ENCODE peak calls at places on chromosomes 12 and 14, in four cellular contexts. Y is hippocampal formation, S is T-helper 2 cell, N is H4. W is an unnamed sample.

GRCh38 chr14:75286313-75286712 is 7.7 kb downstream of the FOS start:
- DNase-seq in Y (no peak), S (no peak), N (no peak), W (no peak)

GRCh38 chr12:51744235-51744634 is 104.3 kb downstream of the FIGNL2 start:
- DNase-seq in Y (no peak), S (no peak), N (peak), W (no peak)

GRCh38 chr14:62126885-62127478 is 364.8 kb downstream of the SNAPC1 start:
- DNase-seq in Y (peak), S (peak), N (peak), W (no peak)

GRCh38 chr14:61491876-61492440 is 170.6 kb downstream of the PRKCH start:
- DNase-seq in Y (no peak), S (no peak), N (no peak), W (no peak)

GRCh38 chr12:6067152-6067916 is 57.1 kb downstream of the VWF start:
- DNase-seq in Y (no peak), S (no peak), N (peak), W (no peak)

GRCh38 chr12:54549774-54550451 is 512 bp downstream of the PDE1B start:
- DNase-seq in Y (no peak), S (no peak), N (peak), W (peak)

GRCh38 chr12:19150273-19150895 is 20.9 kb downstream of the PLEKHA5 start:
- DNase-seq in Y (no peak), S (no peak), N (peak), W (no peak)

GRCh38 chr14:54625158-54625557 is 58.2 kb downstream of the SAMD4A start:
- DNase-seq in Y (no peak), S (no peak), N (peak), W (no peak)

GRCh38 chr14:92513204-92513965 is at the start of gene RIN3:
- DNase-seq in Y (no peak), S (peak), N (peak), W (peak)

GRCh38 chr14:22952418-22952817 is 4.5 kb downstream of the HAUS4 start:
- DNase-seq in Y (no peak), S (no peak), N (no peak), W (no peak)

GRCh38 chr14:56720703-56721426 is 89.4 kb downstream of the OTX2 start:
- DNase-seq in Y (no peak), S (no peak), N (no peak), W (no peak)

GRCh38 chr14:70905316-70905715 is 1.9 kb upstream of the PCNX1 start:
- DNase-seq in Y (no peak), S (no peak), N (peak), W (no peak)

GRCh38 chr12:114823701-114824100 is 139.7 kb upstream of the TBX3 start:
- DNase-seq in Y (no peak), S (no peak), N (no peak), W (no peak)

GRCh38 chr12:26179829-26180228 is 15.5 kb upstream of the SSPN start:
- DNase-seq in Y (no peak), S (no peak), N (no peak), W (no peak)

GRCh38 chr14:105314287-105315185 is at the start of gene PACS2:
- DNase-seq in Y (peak), S (peak), N (peak), W (peak)

GRCh38 chr12:67710582-67710981 is 62.0 kb downstream of the DYRK2 start:
- DNase-seq in Y (peak), S (no peak), N (no peak), W (no peak)

GRCh38 chr14:88863167-88863566 is 38.7 kb downstream of the TTC8 start:
- DNase-seq in Y (no peak), S (no peak), N (no peak), W (no peak)

GRCh38 chr14:63423889-63424288 is 105.2 kb upstream of the GPHB5 start:
- DNase-seq in Y (no peak), S (no peak), N (no peak), W (no peak)

GRCh38 chr12:25694072-25694471 is 141.0 kb upstream of the LMNTD1 start:
- DNase-seq in Y (peak), S (no peak), N (peak), W (no peak)

GRCh38 chr14:28356819-28357218 is 409.8 kb upstream of the FOXG1 start:
- DNase-seq in Y (no peak), S (no peak), N (no peak), W (no peak)

W was measured in activated B cell treated with CpG ODN at 0.5 μM for 24 hours.